ENCODE peak calls at places on chromosomes 3 and 15, in eight cellular contexts. One of them, this sample, is unnamed.

GRCh38 chr3:125433091-125433534 is 58.0 kb upstream of the ZNF148 start:
- DNase-seq in transverse colon: no peak
- DNase-seq in H1: no peak
- DNase-seq in GM13976: no peak
- DNase-seq in heart right ventricle: no peak
- DNase-seq in lower leg skin: no peak
- DNase-seq in mesothelial cell of epicardium: no peak
- DNase-seq in osteoblast: no peak
- DNase-seq in this sample: no peak

GRCh38 chr3:61780455-61781239 is 219.3 kb downstream of the PTPRG start:
- DNase-seq in transverse colon: no peak
- DNase-seq in H1: no peak
- DNase-seq in GM13976: no peak
- DNase-seq in heart right ventricle: no peak
- DNase-seq in lower leg skin: no peak
- DNase-seq in mesothelial cell of epicardium: no peak
- DNase-seq in osteoblast: no peak
- DNase-seq in this sample: no peak

GRCh38 chr3:7787871-7788828 is 713.5 kb upstream of the LMCD1 start:
- DNase-seq in transverse colon: no peak
- DNase-seq in H1: no peak
- DNase-seq in GM13976: no peak
- DNase-seq in heart right ventricle: no peak
- DNase-seq in lower leg skin: no peak
- DNase-seq in mesothelial cell of epicardium: no peak
- DNase-seq in osteoblast: no peak
- DNase-seq in this sample: no peak

GRCh38 chr15:98604983-98605382 is 43.4 kb upstream of the IGF1R start:
- DNase-seq in transverse colon: no peak
- DNase-seq in H1: no peak
- DNase-seq in GM13976: no peak
- DNase-seq in heart right ventricle: no peak
- DNase-seq in lower leg skin: no peak
- DNase-seq in mesothelial cell of epicardium: no peak
- DNase-seq in osteoblast: no peak
- DNase-seq in this sample: no peak

GRCh38 chr3:56783644-56784451 is 17.9 kb downstream of the ARHGEF3 start:
- DNase-seq in transverse colon: peak
- DNase-seq in H1: no peak
- DNase-seq in GM13976: peak
- DNase-seq in heart right ventricle: no peak
- DNase-seq in lower leg skin: peak
- DNase-seq in mesothelial cell of epicardium: no peak
- DNase-seq in osteoblast: peak
- DNase-seq in this sample: no peak

GRCh38 chr3:150407051-150407817 is 864 bp upstream of the TSC22D2 start:
- DNase-seq in transverse colon: peak
- DNase-seq in H1: no peak
- DNase-seq in GM13976: peak
- DNase-seq in heart right ventricle: no peak
- DNase-seq in lower leg skin: no peak
- DNase-seq in mesothelial cell of epicardium: no peak
- DNase-seq in osteoblast: peak
- DNase-seq in this sample: no peak

GRCh38 chr15:72676838-72677237 is 9.1 kb downstream of the HIGD2B start:
- DNase-seq in transverse colon: no peak
- DNase-seq in H1: no peak
- DNase-seq in GM13976: no peak
- DNase-seq in heart right ventricle: no peak
- DNase-seq in lower leg skin: no peak
- DNase-seq in mesothelial cell of epicardium: no peak
- DNase-seq in osteoblast: no peak
- DNase-seq in this sample: no peak

GRCh38 chr15:46685681-46686080 is 1031.6 kb upstream of the SEMA6D start:
- DNase-seq in transverse colon: no peak
- DNase-seq in H1: no peak
- DNase-seq in GM13976: no peak
- DNase-seq in heart right ventricle: no peak
- DNase-seq in lower leg skin: no peak
- DNase-seq in mesothelial cell of epicardium: no peak
- DNase-seq in osteoblast: no peak
- DNase-seq in this sample: no peak

GRCh38 chr3:129936757-129937156 is 37.8 kb upstream of the TRH start:
- DNase-seq in transverse colon: peak
- DNase-seq in H1: no peak
- DNase-seq in GM13976: no peak
- DNase-seq in heart right ventricle: no peak
- DNase-seq in lower leg skin: peak
- DNase-seq in mesothelial cell of epicardium: no peak
- DNase-seq in osteoblast: no peak
- DNase-seq in this sample: no peak

GRCh38 chr15:39438260-39438659 is 142.6 kb upstream of the THBS1 start:
- DNase-seq in transverse colon: no peak
- DNase-seq in H1: no peak
- DNase-seq in GM13976: no peak
- DNase-seq in heart right ventricle: peak
- DNase-seq in lower leg skin: peak
- DNase-seq in mesothelial cell of epicardium: no peak
- DNase-seq in osteoblast: no peak
- DNase-seq in this sample: no peak

GRCh38 chr3:115702598-115702997 is 79.3 kb downstream of the GAP43 start:
- DNase-seq in transverse colon: no peak
- DNase-seq in H1: no peak
- DNase-seq in GM13976: no peak
- DNase-seq in heart right ventricle: no peak
- DNase-seq in lower leg skin: no peak
- DNase-seq in mesothelial cell of epicardium: no peak
- DNase-seq in osteoblast: no peak
- DNase-seq in this sample: no peak

GRCh38 chr15:58065445-58066041 is at the start of gene ALDH1A2:
- DNase-seq in transverse colon: peak
- DNase-seq in H1: no peak
- DNase-seq in GM13976: peak
- DNase-seq in heart right ventricle: peak
- DNase-seq in lower leg skin: no peak
- DNase-seq in mesothelial cell of epicardium: peak
- DNase-seq in osteoblast: no peak
- DNase-seq in this sample: peak

GRCh38 chr3:153052096-153052460 is 109.9 kb upstream of the RAP2B start:
- DNase-seq in transverse colon: peak
- DNase-seq in H1: no peak
- DNase-seq in GM13976: no peak
- DNase-seq in heart right ventricle: no peak
- DNase-seq in lower leg skin: peak
- DNase-seq in mesothelial cell of epicardium: no peak
- DNase-seq in osteoblast: peak
- DNase-seq in this sample: no peak

GRCh38 chr3:194298331-194299227 is 52.5 kb downstream of the CPN2 start:
- DNase-seq in transverse colon: no peak
- DNase-seq in H1: no peak
- DNase-seq in GM13976: no peak
- DNase-seq in heart right ventricle: no peak
- DNase-seq in lower leg skin: no peak
- DNase-seq in mesothelial cell of epicardium: no peak
- DNase-seq in osteoblast: no peak
- DNase-seq in this sample: no peak

GRCh38 chr3:194294888-194295214 is 56.3 kb downstream of the CPN2 start:
- DNase-seq in transverse colon: no peak
- DNase-seq in H1: no peak
- DNase-seq in GM13976: no peak
- DNase-seq in heart right ventricle: no peak
- DNase-seq in lower leg skin: no peak
- DNase-seq in mesothelial cell of epicardium: no peak
- DNase-seq in osteoblast: no peak
- DNase-seq in this sample: no peak

GRCh38 chr3:194294199-194294887 is 56.8 kb downstream of the CPN2 start:
- DNase-seq in transverse colon: no peak
- DNase-seq in H1: no peak
- DNase-seq in GM13976: no peak
- DNase-seq in heart right ventricle: no peak
- DNase-seq in lower leg skin: no peak
- DNase-seq in mesothelial cell of epicardium: no peak
- DNase-seq in osteoblast: no peak
- DNase-seq in this sample: no peak

GRCh38 chr3:194296448-194296831 is 54.7 kb downstream of the CPN2 start:
- DNase-seq in transverse colon: no peak
- DNase-seq in H1: no peak
- DNase-seq in GM13976: no peak
- DNase-seq in heart right ventricle: no peak
- DNase-seq in lower leg skin: no peak
- DNase-seq in mesothelial cell of epicardium: no peak
- DNase-seq in osteoblast: peak
- DNase-seq in this sample: no peak

DNA sequence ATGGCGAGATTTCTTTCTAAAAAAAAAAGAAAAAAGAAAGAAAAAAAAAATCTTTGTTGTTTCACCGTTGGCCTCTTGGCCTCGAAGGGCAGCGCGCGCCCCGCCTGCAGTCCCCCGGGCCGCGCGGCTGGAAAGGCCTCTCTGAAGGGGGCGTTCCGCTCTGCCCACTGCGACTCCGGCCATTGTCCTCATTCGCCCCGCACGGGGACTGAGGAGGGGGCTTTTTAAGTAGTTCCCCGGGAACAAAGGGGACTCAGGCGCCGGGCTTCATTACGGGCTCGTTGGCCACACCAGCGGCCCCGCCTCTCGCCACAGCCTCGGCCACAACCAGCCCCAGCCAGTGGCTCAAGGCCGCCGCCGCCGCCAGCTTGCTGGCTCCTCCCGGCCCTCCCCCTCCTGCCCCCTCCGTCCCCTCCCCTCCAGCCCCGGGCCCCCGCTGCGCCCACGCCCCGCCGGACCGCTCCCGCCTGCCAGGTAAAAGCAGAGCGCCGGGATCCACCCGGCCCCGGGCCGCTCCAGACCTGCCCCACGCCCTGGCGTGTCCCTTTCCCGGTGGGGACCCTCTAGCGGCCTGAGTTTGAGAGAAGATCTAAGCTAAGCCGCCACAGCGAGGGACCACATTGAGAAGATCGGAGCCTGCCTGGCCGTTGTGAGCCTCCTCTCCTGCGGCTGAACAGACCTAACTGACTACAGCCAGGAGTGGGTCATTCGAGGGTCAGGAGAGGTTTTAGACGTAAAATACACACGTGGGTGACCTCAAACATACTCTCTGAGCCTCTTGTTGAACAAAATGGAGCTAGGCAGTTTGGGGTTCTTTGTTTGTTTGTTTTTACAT is 54.1 kb downstream of the CPN2 start:
- DNase-seq in transverse colon: peak
- DNase-seq in H1: no peak
- DNase-seq in GM13976: no peak
- DNase-seq in heart right ventricle: no peak
- DNase-seq in lower leg skin: no peak
- DNase-seq in mesothelial cell of epicardium: no peak
- DNase-seq in osteoblast: peak
- DNase-seq in this sample: peak
- TF ChIP-seq CTCF in transverse colon: no peak
- TF ChIP-seq CTCF in H1: no peak
- TF ChIP-seq CTCF in GM13976: no peak
- TF ChIP-seq CTCF in heart right ventricle: no peak
- TF ChIP-seq CTCF in lower leg skin: no peak
- TF ChIP-seq CTCF in mesothelial cell of epicardium: no peak
- TF ChIP-seq CTCF in osteoblast: no peak
- TF ChIP-seq CTCF in this sample: no peak

DNA sequence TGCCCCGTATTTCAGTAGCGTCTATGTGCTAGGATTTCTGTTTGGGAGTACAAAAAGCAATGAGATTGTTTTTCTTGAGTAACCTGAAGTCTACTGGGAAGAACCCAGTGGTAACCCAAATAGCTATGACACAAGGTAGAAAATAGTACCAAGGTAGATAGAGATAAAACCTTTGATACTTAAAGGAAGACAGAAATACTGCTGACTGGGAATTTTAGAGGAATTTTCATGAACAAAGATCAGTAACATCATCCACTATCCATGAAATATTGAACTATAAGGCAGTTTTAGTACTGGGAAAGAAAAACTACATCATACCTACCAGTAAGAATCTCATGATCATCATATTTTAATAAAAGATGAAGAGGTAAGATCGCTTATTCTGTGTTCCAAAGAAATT is 489.8 kb downstream of the LPP start:
- DNase-seq in transverse colon: no peak
- DNase-seq in H1: no peak
- DNase-seq in GM13976: no peak
- DNase-seq in heart right ventricle: no peak
- DNase-seq in lower leg skin: no peak
- DNase-seq in mesothelial cell of epicardium: no peak
- DNase-seq in osteoblast: no peak
- DNase-seq in this sample: no peak
- TF ChIP-seq CTCF in transverse colon: no peak
- TF ChIP-seq CTCF in H1: no peak
- TF ChIP-seq CTCF in GM13976: no peak
- TF ChIP-seq CTCF in heart right ventricle: no peak
- TF ChIP-seq CTCF in lower leg skin: no peak
- TF ChIP-seq CTCF in mesothelial cell of epicardium: no peak
- TF ChIP-seq CTCF in osteoblast: no peak
- TF ChIP-seq CTCF in this sample: no peak

GRCh38 chr3:65576942-65577341 is 461.8 kb downstream of the MAGI1 start:
- DNase-seq in transverse colon: no peak
- DNase-seq in H1: no peak
- DNase-seq in GM13976: no peak
- DNase-seq in heart right ventricle: no peak
- DNase-seq in lower leg skin: no peak
- DNase-seq in mesothelial cell of epicardium: no peak
- DNase-seq in osteoblast: no peak
- DNase-seq in this sample: no peak

GRCh38 chr3:65575376-65575840 is 463.3 kb downstream of the MAGI1 start:
- DNase-seq in transverse colon: no peak
- DNase-seq in H1: no peak
- DNase-seq in GM13976: no peak
- DNase-seq in heart right ventricle: no peak
- DNase-seq in lower leg skin: no peak
- DNase-seq in mesothelial cell of epicardium: no peak
- DNase-seq in osteoblast: no peak
- DNase-seq in this sample: no peak

GRCh38 chr3:65576228-65576627 is 462.5 kb downstream of the MAGI1 start:
- DNase-seq in transverse colon: no peak
- DNase-seq in H1: no peak
- DNase-seq in GM13976: no peak
- DNase-seq in heart right ventricle: no peak
- DNase-seq in lower leg skin: no peak
- DNase-seq in mesothelial cell of epicardium: no peak
- DNase-seq in osteoblast: no peak
- DNase-seq in this sample: no peak

GRCh38 chr3:65572175-65572777 is 466.4 kb downstream of the MAGI1 start:
- DNase-seq in transverse colon: no peak
- DNase-seq in H1: no peak
- DNase-seq in GM13976: no peak
- DNase-seq in heart right ventricle: no peak
- DNase-seq in lower leg skin: no peak
- DNase-seq in mesothelial cell of epicardium: no peak
- DNase-seq in osteoblast: no peak
- DNase-seq in this sample: no peak

GRCh38 chr3:65573548-65574116 is 465.1 kb downstream of the MAGI1 start:
- DNase-seq in transverse colon: no peak
- DNase-seq in H1: no peak
- DNase-seq in GM13976: no peak
- DNase-seq in heart right ventricle: no peak
- DNase-seq in lower leg skin: no peak
- DNase-seq in mesothelial cell of epicardium: no peak
- DNase-seq in osteoblast: no peak
- DNase-seq in this sample: no peak
- TF ChIP-seq CTCF in transverse colon: no peak
- TF ChIP-seq CTCF in H1: no peak
- TF ChIP-seq CTCF in GM13976: no peak
- TF ChIP-seq CTCF in heart right ventricle: no peak
- TF ChIP-seq CTCF in lower leg skin: no peak
- TF ChIP-seq CTCF in mesothelial cell of epicardium: no peak
- TF ChIP-seq CTCF in osteoblast: no peak
- TF ChIP-seq CTCF in this sample: no peak

GRCh38 chr15:89531796-89532537 is 35.6 kb upstream of the RHCG start:
- DNase-seq in transverse colon: no peak
- DNase-seq in H1: no peak
- DNase-seq in GM13976: no peak
- DNase-seq in heart right ventricle: no peak
- DNase-seq in lower leg skin: no peak
- DNase-seq in mesothelial cell of epicardium: no peak
- DNase-seq in osteoblast: no peak
- DNase-seq in this sample: no peak
- TF ChIP-seq CTCF in transverse colon: no peak
- TF ChIP-seq CTCF in H1: no peak
- TF ChIP-seq CTCF in GM13976: no peak
- TF ChIP-seq CTCF in heart right ventricle: no peak
- TF ChIP-seq CTCF in lower leg skin: no peak
- TF ChIP-seq CTCF in mesothelial cell of epicardium: no peak
- TF ChIP-seq CTCF in osteoblast: no peak
- TF ChIP-seq CTCF in this sample: no peak

This sample was measured in endothelial cell.